ENCODE peak calls at places on chromosome 17, in six cellular contexts. One of them, this sample, is unnamed.
A peak's percentile ranks its signal among the peaks of the same experiment; 100 is the strongest.

GRCh38 chr17:27320222-27320560 is 26.3 kb downstream of the WSB1 start:
- DNase-seq in thoracic aorta: no peak
- DNase-seq in activated T-cell treated with anti-CD3 and anti-CD28 coated beads for 1 hour: no peak
- DNase-seq in NCI-H1436: no peak
- DNase-seq in BJ: no peak
- DNase-seq in neuronal stem cell: no peak
- DNase-seq in this sample: no peak

GRCh38 chr17:81011951-81012350 is 20.3 kb downstream of the CHMP6 start:
- DNase-seq in BJ: no peak
- DNase-seq in NCI-H1436: no peak
- DNase-seq in activated T-cell treated with anti-CD3 and anti-CD28 coated beads for 1 hour: no peak
- DNase-seq in thoracic aorta: no peak
- DNase-seq in neuronal stem cell: no peak
- DNase-seq in this sample: no peak

GRCh38 chr17:81313776-81314409 is 18.8 kb upstream of the SLC38A10 start:
- DNase-seq in activated T-cell treated with anti-CD3 and anti-CD28 coated beads for 1 hour: no peak
- DNase-seq in BJ: no peak
- DNase-seq in thoracic aorta: no peak
- DNase-seq in NCI-H1436: no peak
- DNase-seq in neuronal stem cell: no peak
- DNase-seq in this sample: no peak

GRCh38 chr17:79280010-79280409 is 205.4 kb downstream of the ENGASE start:
- DNase-seq in NCI-H1436: no peak
- DNase-seq in BJ: no peak
- DNase-seq in thoracic aorta: no peak
- DNase-seq in neuronal stem cell: no peak
- DNase-seq in activated T-cell treated with anti-CD3 and anti-CD28 coated beads for 1 hour: no peak
- DNase-seq in this sample: no peak

GRCh38 chr17:14091367-14091766 is 22.1 kb downstream of the COX10 start:
- DNase-seq in BJ: no peak
- DNase-seq in thoracic aorta: no peak
- DNase-seq in activated T-cell treated with anti-CD3 and anti-CD28 coated beads for 1 hour: no peak
- DNase-seq in neuronal stem cell: no peak
- DNase-seq in NCI-H1436: no peak
- DNase-seq in this sample: no peak

GRCh38 chr17:49383048-49383447 is 21.0 kb upstream of the ZNF652 start:
- DNase-seq in activated T-cell treated with anti-CD3 and anti-CD28 coated beads for 1 hour: no peak
- DNase-seq in thoracic aorta: no peak
- DNase-seq in NCI-H1436: no peak
- DNase-seq in BJ: no peak
- DNase-seq in neuronal stem cell: no peak
- DNase-seq in this sample: no peak

GRCh38 chr17:70329751-70330150 is 160.4 kb downstream of the KCNJ2 start:
- DNase-seq in activated T-cell treated with anti-CD3 and anti-CD28 coated beads for 1 hour: no peak
- DNase-seq in neuronal stem cell: no peak
- DNase-seq in thoracic aorta: no peak
- DNase-seq in BJ: no peak
- DNase-seq in NCI-H1436: peak; percentile 9
- DNase-seq in this sample: no peak

GRCh38 chr17:49680314-49680713 is 2.4 kb upstream of the SPOP start:
- DNase-seq in BJ: no peak
- DNase-seq in thoracic aorta: no peak
- DNase-seq in NCI-H1436: no peak
- DNase-seq in activated T-cell treated with anti-CD3 and anti-CD28 coated beads for 1 hour: no peak
- DNase-seq in neuronal stem cell: no peak
- DNase-seq in this sample: no peak

GRCh38 chr17:74042744-74043486 is 160.6 kb upstream of the RPL38 start:
- DNase-seq in thoracic aorta: peak; percentile 52
- DNase-seq in activated T-cell treated with anti-CD3 and anti-CD28 coated beads for 1 hour: no peak
- DNase-seq in neuronal stem cell: no peak
- DNase-seq in NCI-H1436: no peak
- DNase-seq in BJ: peak; percentile 39
- DNase-seq in this sample: no peak

GRCh38 chr17:73520369-73520761 is 123.9 kb downstream of the SDK2 start:
- DNase-seq in NCI-H1436: no peak
- DNase-seq in activated T-cell treated with anti-CD3 and anti-CD28 coated beads for 1 hour: no peak
- DNase-seq in neuronal stem cell: no peak
- DNase-seq in BJ: no peak
- DNase-seq in thoracic aorta: no peak
- DNase-seq in this sample: no peak